ENCODE peak calls at places on chromosomes 5 and 9, in ten cellular contexts. A is prostate gland; V is IMR-90; H is RWPE1; S is CD8-positive, alpha-beta T cell; X is stomach; I is colonic mucosa; J is breast epithelium; G is left ventricle myocardium inferior; L is GM23338. C is an unnamed sample.

GRCh38 chr5:96934291-96934694 is 1.6 kb upstream of the LNPEP start:
- DNase-seq in I (peak), S (no peak), G (no peak), J (no peak), V (peak), L (no peak), H (peak), X (no peak), A (peak), C (no peak)

GRCh38 chr9:30478684-30479083 is 1905.8 kb upstream of the ACO1 start:
- DNase-seq in L (no peak), J (no peak), V (no peak), I (no peak), H (no peak), S (no peak), G (no peak), X (no peak), A (no peak), C (no peak)

GRCh38 chr9:33230756-33231691 is 8.9 kb upstream of the SPINK4 start:
- DNase-seq in L (no peak), X (no peak), I (no peak), G (no peak), A (no peak), V (no peak), H (peak), S (no peak), J (no peak), C (no peak)

GRCh38 chr5:103867857-103868598 is 305.4 kb upstream of the NUDT12 start:
- DNase-seq in V (no peak), G (no peak), H (no peak), X (no peak), S (no peak), A (no peak), I (no peak), L (no peak), J (no peak), C (no peak)

GRCh38 chr5:158139161-158139560 is 280.2 kb upstream of the CLINT1 start:
- DNase-seq in J (no peak), I (no peak), G (no peak), X (no peak), S (no peak), A (no peak), H (peak), V (no peak), L (no peak), C (no peak)

GRCh38 chr9:133944746-133945135 is 47.4 kb downstream of the VAV2 start:
- DNase-seq in X (no peak), I (no peak), V (peak), J (no peak), H (peak), G (peak), L (no peak), S (no peak), A (peak), C (peak)

GRCh38 chr9:111634860-111635259 is 3.7 kb downstream of the DNAJC25 start:
- DNase-seq in J (no peak), X (no peak), H (no peak), A (no peak), S (no peak), I (no peak), L (no peak), V (no peak), G (no peak), C (no peak)

GRCh38 chr5:171706736-171707440 is 78.7 kb upstream of the SMIM23 start:
- DNase-seq in X (no peak), J (no peak), G (no peak), V (no peak), S (no peak), A (no peak), I (no peak), L (peak), H (no peak), C (no peak)

GRCh38 chr5:671459-672328 is 21.5 kb downstream of the TPPP start:
- DNase-seq in G (peak), V (peak), S (peak), X (peak), A (peak), I (peak), H (peak), L (peak), J (peak), C (peak)

GRCh38 chr5:15850939-15851341 is 328.7 kb downstream of the MARCHF11 start:
- DNase-seq in X (no peak), I (no peak), G (no peak), S (no peak), V (no peak), A (no peak), J (no peak), H (no peak), L (no peak), C (no peak)

GRCh38 chr5:159669559-159669958 is 246.7 kb upstream of the ADRA1B start:
- DNase-seq in V (no peak), H (no peak), S (no peak), J (no peak), I (no peak), X (no peak), G (no peak), L (no peak), A (no peak), C (no peak)

GRCh38 chr9:123121457-123121856 is 88.0 kb downstream of the GPR21 start:
- DNase-seq in I (no peak), L (no peak), G (no peak), J (no peak), H (no peak), S (no peak), X (no peak), A (no peak), V (no peak), C (no peak)

GRCh38 chr9:20848490-20848889 is 164.4 kb downstream of the FOCAD start:
- DNase-seq in J (no peak), L (no peak), X (no peak), H (no peak), A (no peak), S (no peak), V (peak), I (no peak), G (no peak), C (no peak)

GRCh38 chr5:71697967-71698366 is 21.1 kb upstream of the CARTPT start:
- DNase-seq in X (no peak), H (no peak), A (no peak), V (no peak), L (peak), G (peak), I (no peak), S (no peak), J (no peak), C (no peak)

GRCh38 chr5:54259090-54259489 is 51.3 kb downstream of the ARL15 start:
- DNase-seq in S (no peak), I (no peak), X (no peak), L (no peak), V (peak), G (no peak), H (peak), J (no peak), A (no peak), C (no peak)

GRCh38 chr9:2024888-2025781 is 10.0 kb downstream of the SMARCA2 start:
- DNase-seq in X (no peak), I (no peak), G (no peak), H (no peak), L (peak), J (no peak), A (no peak), V (no peak), S (no peak), C (no peak)

GRCh38 chr5:1656271-1656975 is 132.7 kb upstream of the LPCAT1 start:
- DNase-seq in S (no peak), G (peak), J (peak), I (no peak), L (no peak), V (no peak), H (no peak), X (no peak), A (no peak), C (no peak)

GRCh38 chr5:6550628-6551027 is 82.2 kb downstream of the NSUN2 start:
- DNase-seq in H (no peak), I (no peak), J (no peak), A (no peak), L (no peak), X (no peak), S (no peak), G (no peak), V (no peak), C (no peak)

GRCh38 chr5:81391-82021 is 10.5 kb upstream of the PLEKHG4B start:
- DNase-seq in A (no peak), L (no peak), G (no peak), I (no peak), S (no peak), H (no peak), X (no peak), J (no peak), V (no peak), C (peak)

GRCh38 chr9:71487046-71487445 is 281.3 kb downstream of the CEMIP2 start:
- DNase-seq in A (no peak), I (no peak), L (peak), S (no peak), G (peak), X (peak), H (no peak), J (no peak), V (no peak), C (no peak)

GRCh38 chr9:71485306-71485705 is 283.0 kb downstream of the CEMIP2 start:
- DNase-seq in V (no peak), I (no peak), L (no peak), J (no peak), G (no peak), S (no peak), A (no peak), H (no peak), X (no peak), C (no peak)

DNA sequence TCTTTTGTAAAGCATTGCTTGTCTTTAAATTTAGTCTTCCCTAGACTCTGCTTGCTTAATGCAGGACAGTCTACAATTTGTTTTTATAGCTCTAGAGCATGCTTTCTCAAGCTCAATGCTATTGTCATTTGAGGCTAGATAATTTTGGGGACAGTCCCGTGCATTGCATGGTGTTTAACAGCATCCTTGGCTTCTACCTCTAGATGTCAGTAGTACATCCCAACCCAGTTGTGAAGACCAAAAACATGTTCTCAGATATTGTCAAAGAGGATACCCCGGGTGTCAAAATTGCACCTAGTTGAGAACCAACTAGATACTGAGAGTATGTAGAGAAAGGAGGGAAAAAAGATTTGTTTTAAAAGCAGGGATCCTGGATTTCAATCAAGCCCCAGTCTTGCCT is 277.5 kb downstream of the CEMIP2 start:
- DNase-seq in I (no peak), H (no peak), J (no peak), A (no peak), X (no peak), S (no peak), G (no peak), V (no peak), L (peak), C (no peak)
- TF ChIP-seq CTCF in I (no peak), H (no peak), J (no peak), A (no peak), X (no peak), S (no peak), G (peak), V (no peak), L (peak), C (no peak)

GRCh38 chr9:6080154-6080716 is 64.8 kb upstream of the RANBP6 start:
- DNase-seq in A (peak), V (peak), L (peak), I (peak), J (peak), X (peak), S (peak), G (peak), H (peak), C (peak)
- H3K27ac ChIP-seq in A (peak), V (no peak), L (peak), I (peak), J (peak), X (peak), S (peak), G (peak), H (peak), C (peak)

GRCh38 chr9:100445161-100445902 is 18.4 kb downstream of the MSANTD3 start:
- DNase-seq in I (no peak), H (no peak), V (no peak), L (no peak), J (no peak), G (no peak), S (no peak), A (no peak), X (no peak), C (no peak)
- TF ChIP-seq CTCF in I (no peak), H (no peak), V (peak), L (no peak), J (no peak), G (no peak), S (no peak), A (no peak), X (no peak), C (no peak)

GRCh38 chr9:37187713-37188439 is 67.5 kb downstream of the ZCCHC7 start:
- DNase-seq in I (no peak), G (no peak), H (no peak), S (no peak), L (no peak), J (no peak), X (no peak), V (peak), A (no peak), C (no peak)
- H3K27ac ChIP-seq in I (no peak), G (no peak), H (no peak), S (no peak), L (no peak), J (no peak), X (no peak), V (no peak), A (no peak), C (peak)

C was measured in left lung.